ENCODE peak calls at places on chromosomes 12 and 14, in seven cellular contexts. One of them, this sample, is unnamed.

GRCh38 chr12:106090586-106091411 is 48.0 kb downstream of the NUAK1 start:
- DNase-seq in NCI-H524: no peak
- DNase-seq in cardiac fibroblast: peak
- DNase-seq in CD4-positive, alpha-beta memory T cell: no peak
- DNase-seq in NCI-H748 treated with DMSO at 0.1 percent for 48 hours: no peak
- DNase-seq in NCI-H1105: no peak
- DNase-seq in GM23248: peak
- DNase-seq in this sample: no peak

GRCh38 chr12:88245905-88246304 is 103.8 kb downstream of the TMTC3 start:
- DNase-seq in NCI-H1105: no peak
- DNase-seq in NCI-H524: no peak
- DNase-seq in CD4-positive, alpha-beta memory T cell: no peak
- DNase-seq in GM23248: peak
- DNase-seq in cardiac fibroblast: peak
- DNase-seq in NCI-H748 treated with DMSO at 0.1 percent for 48 hours: no peak
- DNase-seq in this sample: no peak

GRCh38 chr14:34981743-34982420 is 910 bp upstream of the SRP54 start:
- DNase-seq in NCI-H748 treated with DMSO at 0.1 percent for 48 hours: no peak
- DNase-seq in NCI-H1105: no peak
- DNase-seq in CD4-positive, alpha-beta memory T cell: no peak
- DNase-seq in GM23248: peak
- DNase-seq in NCI-H524: peak
- DNase-seq in cardiac fibroblast: peak
- DNase-seq in this sample: peak

GRCh38 chr14:61475316-61475715 is 153.9 kb downstream of the PRKCH start:
- DNase-seq in NCI-H1105: peak
- DNase-seq in CD4-positive, alpha-beta memory T cell: peak
- DNase-seq in GM23248: peak
- DNase-seq in NCI-H524: peak
- DNase-seq in NCI-H748 treated with DMSO at 0.1 percent for 48 hours: peak
- DNase-seq in cardiac fibroblast: peak
- DNase-seq in this sample: no peak

GRCh38 chr14:39232554-39233415 is 930 bp upstream of the MIA2 start:
- DNase-seq in NCI-H748 treated with DMSO at 0.1 percent for 48 hours: no peak
- DNase-seq in NCI-H524: no peak
- DNase-seq in NCI-H1105: no peak
- DNase-seq in CD4-positive, alpha-beta memory T cell: no peak
- DNase-seq in GM23248: peak
- DNase-seq in cardiac fibroblast: peak
- DNase-seq in this sample: no peak

GRCh38 chr12:76778358-76778757 is 14.4 kb downstream of the ZDHHC17 start:
- DNase-seq in GM23248: no peak
- DNase-seq in cardiac fibroblast: no peak
- DNase-seq in CD4-positive, alpha-beta memory T cell: no peak
- DNase-seq in NCI-H524: no peak
- DNase-seq in NCI-H748 treated with DMSO at 0.1 percent for 48 hours: no peak
- DNase-seq in NCI-H1105: no peak
- DNase-seq in this sample: no peak

GRCh38 chr12:12229556-12230092 is 37.2 kb downstream of the LRP6 start:
- DNase-seq in GM23248: no peak
- DNase-seq in NCI-H524: no peak
- DNase-seq in NCI-H748 treated with DMSO at 0.1 percent for 48 hours: no peak
- DNase-seq in NCI-H1105: no peak
- DNase-seq in CD4-positive, alpha-beta memory T cell: no peak
- DNase-seq in cardiac fibroblast: no peak
- DNase-seq in this sample: no peak

GRCh38 chr14:54470701-54471100 is 18.1 kb downstream of the GMFB start:
- DNase-seq in GM23248: no peak
- DNase-seq in NCI-H524: no peak
- DNase-seq in cardiac fibroblast: no peak
- DNase-seq in NCI-H1105: no peak
- DNase-seq in CD4-positive, alpha-beta memory T cell: no peak
- DNase-seq in NCI-H748 treated with DMSO at 0.1 percent for 48 hours: no peak
- DNase-seq in this sample: no peak

GRCh38 chr14:72600551-72601330 is 293.2 kb downstream of the DPF3 start:
- DNase-seq in NCI-H1105: no peak
- DNase-seq in NCI-H524: no peak
- DNase-seq in cardiac fibroblast: no peak
- DNase-seq in GM23248: no peak
- DNase-seq in NCI-H748 treated with DMSO at 0.1 percent for 48 hours: no peak
- DNase-seq in CD4-positive, alpha-beta memory T cell: no peak
- DNase-seq in this sample: no peak

GRCh38 chr12:70891059-70891632 is 29.4 kb downstream of the PTPRR start:
- DNase-seq in CD4-positive, alpha-beta memory T cell: no peak
- DNase-seq in NCI-H1105: no peak
- DNase-seq in NCI-H748 treated with DMSO at 0.1 percent for 48 hours: no peak
- DNase-seq in NCI-H524: no peak
- DNase-seq in cardiac fibroblast: no peak
- DNase-seq in GM23248: no peak
- DNase-seq in this sample: no peak

GRCh38 chr12:54017027-54017788 is 8.4 kb downstream of the HOXC8 start:
- DNase-seq in NCI-H524: peak
- DNase-seq in NCI-H748 treated with DMSO at 0.1 percent for 48 hours: peak
- DNase-seq in cardiac fibroblast: no peak
- DNase-seq in CD4-positive, alpha-beta memory T cell: no peak
- DNase-seq in NCI-H1105: peak
- DNase-seq in GM23248: peak
- DNase-seq in this sample: no peak

GRCh38 chr12:57623811-57624390 is 9.1 kb downstream of the B4GALNT1 start:
- DNase-seq in NCI-H524: no peak
- DNase-seq in GM23248: no peak
- DNase-seq in CD4-positive, alpha-beta memory T cell: no peak
- DNase-seq in cardiac fibroblast: no peak
- DNase-seq in NCI-H748 treated with DMSO at 0.1 percent for 48 hours: no peak
- DNase-seq in NCI-H1105: no peak
- DNase-seq in this sample: no peak

GRCh38 chr12:94560416-94561221 is 89.7 kb downstream of the TMCC3 start:
- DNase-seq in CD4-positive, alpha-beta memory T cell: no peak
- DNase-seq in cardiac fibroblast: peak
- DNase-seq in GM23248: peak
- DNase-seq in NCI-H748 treated with DMSO at 0.1 percent for 48 hours: no peak
- DNase-seq in NCI-H1105: no peak
- DNase-seq in NCI-H524: no peak
- DNase-seq in this sample: no peak

GRCh38 chr14:99522457-99522891 is 41.3 kb downstream of the CCNK start:
- DNase-seq in NCI-H1105: no peak
- DNase-seq in GM23248: peak
- DNase-seq in cardiac fibroblast: peak
- DNase-seq in CD4-positive, alpha-beta memory T cell: no peak
- DNase-seq in NCI-H524: peak
- DNase-seq in NCI-H748 treated with DMSO at 0.1 percent for 48 hours: no peak
- DNase-seq in this sample: no peak

GRCh38 chr12:28872654-28873268 is 276.3 kb upstream of the FAR2 start:
- DNase-seq in GM23248: peak
- DNase-seq in CD4-positive, alpha-beta memory T cell: no peak
- DNase-seq in cardiac fibroblast: peak
- DNase-seq in NCI-H1105: peak
- DNase-seq in NCI-H524: peak
- DNase-seq in NCI-H748 treated with DMSO at 0.1 percent for 48 hours: peak
- DNase-seq in this sample: peak

GRCh38 chr12:121295123-121295745 is 1.3 kb downstream of the CAMKK2 start:
- DNase-seq in cardiac fibroblast: no peak
- DNase-seq in NCI-H524: peak
- DNase-seq in NCI-H748 treated with DMSO at 0.1 percent for 48 hours: no peak
- DNase-seq in NCI-H1105: no peak
- DNase-seq in GM23248: no peak
- DNase-seq in CD4-positive, alpha-beta memory T cell: no peak
- DNase-seq in this sample: peak

GRCh38 chr12:103800252-103800771 is 40.7 kb downstream of the NT5DC3 start:
- DNase-seq in GM23248: peak
- DNase-seq in CD4-positive, alpha-beta memory T cell: no peak
- DNase-seq in NCI-H1105: peak
- DNase-seq in NCI-H524: no peak
- DNase-seq in NCI-H748 treated with DMSO at 0.1 percent for 48 hours: peak
- DNase-seq in cardiac fibroblast: peak
- DNase-seq in this sample: no peak

GRCh38 chr14:35158951-35159653 is 36.8 kb downstream of the PRORP start:
- DNase-seq in NCI-H524: no peak
- DNase-seq in GM23248: no peak
- DNase-seq in CD4-positive, alpha-beta memory T cell: no peak
- DNase-seq in cardiac fibroblast: no peak
- DNase-seq in NCI-H748 treated with DMSO at 0.1 percent for 48 hours: no peak
- DNase-seq in NCI-H1105: no peak
- DNase-seq in this sample: no peak

GRCh38 chr14:104894331-104895206 is 29.5 kb downstream of the CEP170B start:
- DNase-seq in CD4-positive, alpha-beta memory T cell: no peak
- DNase-seq in NCI-H524: no peak
- DNase-seq in GM23248: no peak
- DNase-seq in NCI-H1105: no peak
- DNase-seq in cardiac fibroblast: no peak
- DNase-seq in NCI-H748 treated with DMSO at 0.1 percent for 48 hours: no peak
- DNase-seq in this sample: no peak

GRCh38 chr12:106247731-106248176 is at the start of gene CKAP4:
- DNase-seq in NCI-H1105: peak
- DNase-seq in NCI-H748 treated with DMSO at 0.1 percent for 48 hours: peak
- DNase-seq in CD4-positive, alpha-beta memory T cell: peak
- DNase-seq in cardiac fibroblast: peak
- DNase-seq in NCI-H524: peak
- DNase-seq in GM23248: peak
- DNase-seq in this sample: peak

GRCh38 chr12:107393043-107393725 is 292.4 kb upstream of the PWP1 start:
- DNase-seq in NCI-H748 treated with DMSO at 0.1 percent for 48 hours: no peak
- DNase-seq in NCI-H524: no peak
- DNase-seq in NCI-H1105: no peak
- DNase-seq in GM23248: no peak
- DNase-seq in cardiac fibroblast: no peak
- DNase-seq in CD4-positive, alpha-beta memory T cell: no peak
- DNase-seq in this sample: no peak

GRCh38 chr14:69443296-69443805 is 41.2 kb upstream of the PLEKHD1 start:
- DNase-seq in CD4-positive, alpha-beta memory T cell: no peak
- DNase-seq in NCI-H748 treated with DMSO at 0.1 percent for 48 hours: no peak
- DNase-seq in NCI-H1105: no peak
- DNase-seq in GM23248: peak
- DNase-seq in NCI-H524: no peak
- DNase-seq in cardiac fibroblast: no peak
- DNase-seq in this sample: no peak

GRCh38 chr14:96681826-96682225 is 115.4 kb upstream of the VRK1 start:
- DNase-seq in NCI-H524: no peak
- DNase-seq in CD4-positive, alpha-beta memory T cell: no peak
- DNase-seq in GM23248: peak
- DNase-seq in cardiac fibroblast: no peak
- DNase-seq in NCI-H748 treated with DMSO at 0.1 percent for 48 hours: no peak
- DNase-seq in NCI-H1105: no peak
- DNase-seq in this sample: no peak

GRCh38 chr14:37172024-37172869 is at the start of gene SLC25A21:
- DNase-seq in CD4-positive, alpha-beta memory T cell: no peak
- DNase-seq in cardiac fibroblast: peak
- DNase-seq in NCI-H748 treated with DMSO at 0.1 percent for 48 hours: peak
- DNase-seq in NCI-H524: peak
- DNase-seq in NCI-H1105: peak
- DNase-seq in GM23248: peak
- DNase-seq in this sample: peak

GRCh38 chr12:76562158-76562557 is 2.6 kb upstream of the OSBPL8 start:
- DNase-seq in CD4-positive, alpha-beta memory T cell: no peak
- DNase-seq in NCI-H1105: no peak
- DNase-seq in NCI-H748 treated with DMSO at 0.1 percent for 48 hours: no peak
- DNase-seq in cardiac fibroblast: no peak
- DNase-seq in NCI-H524: no peak
- DNase-seq in GM23248: no peak
- DNase-seq in this sample: no peak